ENCODE peak calls at places on chromosomes 11 and 22, in ten cellular contexts. O is ELF-1; L is mesendoderm; Z is hepatic stellate cell; U is activated naive CD4-positive, alpha-beta T cell treated with anti-CD3 and anti-CD28 coated beads for 36 hours; W is heart right ventricle; J is GM10248; H is progenitor cell of endocrine pancreas; Y is A172; R is A549. Q is an unnamed sample.

GRCh38 chr11:6232899-6233298 is 1.5 kb downstream of the FHIP1B start:
- DNase-seq in O (no peak), L (no peak), Z (no peak), U (no peak), W (no peak), J (no peak), H (no peak), Y (no peak), R (no peak), Q (no peak)

GRCh38 chr22:29635734-29636357 is 32.4 kb downstream of the NF2 start:
- DNase-seq in O (no peak), L (peak; percentile 69), Z (peak; percentile 24), U (no peak), W (no peak), J (peak; percentile 39), H (no peak), Y (peak; percentile 36), R (peak; percentile 28), Q (peak; percentile 63)

GRCh38 chr11:100010393-100010792 is 676.7 kb upstream of the ARHGAP42 start:
- DNase-seq in O (peak; percentile 6), L (peak; percentile 53), Z (no peak), U (no peak), W (no peak), J (no peak), H (no peak), Y (no peak), R (no peak), Q (no peak)

GRCh38 chr11:119700536-119701346 is 28.3 kb downstream of the NECTIN1 start:
- DNase-seq in O (no peak), L (no peak), Z (no peak), U (peak; percentile 11), W (no peak), J (no peak), H (no peak), Y (peak; percentile 51), R (no peak), Q (no peak)

GRCh38 chr22:38073150-38074130 is 10.5 kb downstream of the SLC16A8 start:
- DNase-seq in O (no peak), L (no peak), Z (no peak), U (no peak), W (no peak), J (no peak), H (no peak), Y (no peak), R (no peak), Q (no peak)

GRCh38 chr22:41780714-41781507 is 19.6 kb upstream of the CCDC134 start:
- DNase-seq in O (no peak), L (peak; percentile 28), Z (peak; percentile 34), U (peak; percentile 98), W (peak; percentile 44), J (peak; percentile 89), H (no peak), Y (peak; percentile 66), R (no peak), Q (peak; percentile 24)

GRCh38 chr11:100948936-100949335 is 180.7 kb downstream of the PGR start:
- DNase-seq in O (no peak), L (no peak), Z (no peak), U (no peak), W (no peak), J (no peak), H (no peak), Y (no peak), R (no peak), Q (no peak)

GRCh38 chr11:1157341-1157644 is 460 bp upstream of the MUC5AC start:
- DNase-seq in O (no peak), L (no peak), Z (no peak), U (no peak), W (no peak), J (no peak), H (no peak), Y (no peak), R (no peak), Q (no peak)

GRCh38 chr11:111978028-111978771 is 41.1 kb downstream of the DIXDC1 start:
- DNase-seq in O (peak; percentile 87), L (peak; percentile 96), Z (peak; percentile 88), U (no peak), W (peak; percentile 28), J (no peak), H (no peak), Y (peak; percentile 54), R (no peak), Q (peak; percentile 94)

GRCh38 chr11:95231881-95232605 is 1.0 kb upstream of the SESN3 start:
- DNase-seq in O (peak; percentile 81), L (peak; percentile 70), Z (no peak), U (peak; percentile 84), W (peak; percentile 67), J (peak; percentile 38), H (peak; percentile 75), Y (no peak), R (no peak), Q (peak; percentile 26)

GRCh38 chr11:107682182-107682971 is 29.5 kb downstream of the SLN start:
- DNase-seq in O (no peak), L (no peak), Z (no peak), U (no peak), W (no peak), J (no peak), H (no peak), Y (no peak), R (no peak), Q (no peak)

GRCh38 chr11:101765932-101766331 is 148.9 kb upstream of the CEP126 start:
- DNase-seq in O (no peak), L (no peak), Z (no peak), U (no peak), W (no peak), J (no peak), H (no peak), Y (no peak), R (no peak), Q (no peak)

GRCh38 chr11:70569996-70570692 is 171.8 kb downstream of the CTTN start:
- DNase-seq in O (no peak), L (no peak), Z (no peak), U (no peak), W (no peak), J (no peak), H (no peak), Y (no peak), R (no peak), Q (no peak)

GRCh38 chr22:48315415-48316244 is 1512.0 kb downstream of the BRD1 start:
- DNase-seq in O (no peak), L (no peak), Z (no peak), U (no peak), W (no peak), J (no peak), H (no peak), Y (no peak), R (no peak), Q (no peak)

GRCh38 chr22:38941488-38941987 is 15.9 kb upstream of the APOBEC3A start:
- DNase-seq in O (no peak), L (no peak), Z (no peak), U (peak; percentile 83), W (no peak), J (peak; percentile 76), H (no peak), Y (no peak), R (no peak), Q (no peak)

GRCh38 chr11:17423533-17424310 is 35.3 kb upstream of the KCNJ11 start:
- DNase-seq in O (no peak), L (no peak), Z (no peak), U (no peak), W (no peak), J (no peak), H (no peak), Y (no peak), R (no peak), Q (no peak)

GRCh38 chr11:68173926-68174325 is 39.2 kb downstream of the KMT5B start:
- DNase-seq in O (no peak), L (no peak), Z (no peak), U (no peak), W (no peak), J (no peak), H (no peak), Y (no peak), R (no peak), Q (no peak)

GRCh38 chr11:20609727-20610707 is 10.6 kb downstream of the SLC6A5 start:
- DNase-seq in O (peak; percentile 93), L (peak; percentile 87), Z (peak; percentile 75), U (peak; percentile 77), W (peak; percentile 78), J (peak; percentile 77), H (peak; percentile 83), Y (peak; percentile 56), R (peak; percentile 71), Q (peak; percentile 80)

GRCh38 chr22:23305922-23306374 is 125.6 kb downstream of the BCR start:
- DNase-seq in O (no peak), L (no peak), Z (peak; percentile 87), U (no peak), W (peak; percentile 78), J (no peak), H (no peak), Y (no peak), R (no peak), Q (no peak)

GRCh38 chr22:29073618-29074275 is 912 bp downstream of the KREMEN1 start:
- DNase-seq in O (peak; percentile 57), L (peak; percentile 68), Z (no peak), U (peak; percentile 24), W (peak; percentile 61), J (no peak), H (peak; percentile 45), Y (no peak), R (no peak), Q (peak; percentile 44)

GRCh38 chr22:41603873-41604332 is 14.3 kb upstream of the PMM1 start:
- DNase-seq in O (no peak), L (no peak), Z (no peak), U (peak; percentile 78), W (no peak), J (peak; percentile 76), H (no peak), Y (no peak), R (no peak), Q (no peak)

GRCh38 chr11:48045536-48045935 is 65.2 kb downstream of the PTPRJ start:
- DNase-seq in O (no peak), L (no peak), Z (no peak), U (no peak), W (no peak), J (no peak), H (no peak), Y (no peak), R (no peak), Q (no peak)

GRCh38 chr22:31083923-31084810 is 3.0 kb downstream of the SMTN start:
- DNase-seq in O (peak; percentile 65), L (no peak), Z (peak; percentile 46), U (no peak), W (peak; percentile 13), J (no peak), H (no peak), Y (no peak), R (no peak), Q (no peak)

GRCh38 chr11:61690706-61691377 is 10.7 kb downstream of the DAGLA start:
- DNase-seq in O (no peak), L (no peak), Z (no peak), U (no peak), W (no peak), J (no peak), H (no peak), Y (no peak), R (no peak), Q (no peak)

GRCh38 chr11:60119708-60120107 is 31.2 kb downstream of the MS4A2 start:
- DNase-seq in O (no peak), L (no peak), Z (no peak), U (no peak), W (no peak), J (no peak), H (no peak), Y (no peak), R (no peak), Q (no peak)

GRCh38 chr11:36130401-36130800 is 158.8 kb downstream of the COMMD9 start:
- DNase-seq in O (no peak), L (no peak), Z (no peak), U (no peak), W (no peak), J (no peak), H (no peak), Y (peak; percentile 24), R (no peak), Q (no peak)

GRCh38 chr11:107924306-107924705 is 3.9 kb upstream of the RAB39A start:
- DNase-seq in O (no peak), L (no peak), Z (no peak), U (no peak), W (no peak), J (no peak), H (no peak), Y (no peak), R (no peak), Q (no peak)

GRCh38 chr11:34036456-34036855 is 15.1 kb upstream of the CAPRIN1 start:
- DNase-seq in O (no peak), L (no peak), Z (no peak), U (no peak), W (no peak), J (no peak), H (no peak), Y (no peak), R (no peak), Q (no peak)

Q was measured in AG08395.